ENCODE peak calls at places on chromosomes 11 and 22, in ten cellular contexts. One of them, this sample, is unnamed. For H3K4me1, the result is how much of the 10 kb centered on the place peaks cover.

GRCh38 chr11:134560566-134561347 is 148.7 kb upstream of the B3GAT1 start:
- DNase-seq in spleen: peak
- DNase-seq in mucosa of descending colon: no peak
- DNase-seq in A673: no peak
- DNase-seq in adipocyte: no peak
- DNase-seq in ovary: no peak
- DNase-seq in GM23248: no peak
- DNase-seq in foreskin keratinocyte: no peak
- DNase-seq in A549: no peak
- DNase-seq in CD8-positive, alpha-beta memory T cell: no peak
- DNase-seq in this sample: peak

GRCh38 chr11:116946414-116946813 is 109.0 kb upstream of the APOA1 start:
- DNase-seq in foreskin keratinocyte: no peak
- DNase-seq in spleen: no peak
- DNase-seq in CD8-positive, alpha-beta memory T cell: no peak
- DNase-seq in mucosa of descending colon: no peak
- DNase-seq in GM23248: no peak
- DNase-seq in adipocyte: peak
- DNase-seq in A549: peak
- DNase-seq in A673: no peak
- DNase-seq in ovary: no peak
- DNase-seq in this sample: no peak

GRCh38 chr11:75198278-75198948 is 42.2 kb upstream of the TPBGL start:
- DNase-seq in A673: no peak
- DNase-seq in foreskin keratinocyte: no peak
- DNase-seq in GM23248: no peak
- DNase-seq in A549: no peak
- DNase-seq in adipocyte: no peak
- DNase-seq in ovary: no peak
- DNase-seq in CD8-positive, alpha-beta memory T cell: no peak
- DNase-seq in mucosa of descending colon: no peak
- DNase-seq in spleen: no peak
- DNase-seq in this sample: no peak

GRCh38 chr22:23874871-23875270 is 17.2 kb downstream of the SLC2A11 start:
- DNase-seq in ovary: no peak
- DNase-seq in A673: peak
- DNase-seq in foreskin keratinocyte: no peak
- DNase-seq in A549: no peak
- DNase-seq in adipocyte: no peak
- DNase-seq in CD8-positive, alpha-beta memory T cell: no peak
- DNase-seq in GM23248: no peak
- DNase-seq in spleen: no peak
- DNase-seq in mucosa of descending colon: no peak
- DNase-seq in this sample: no peak

GRCh38 chr22:21984793-21985192 is 2.2 kb upstream of the TOP3B start:
- DNase-seq in spleen: peak
- DNase-seq in ovary: no peak
- DNase-seq in CD8-positive, alpha-beta memory T cell: no peak
- DNase-seq in foreskin keratinocyte: no peak
- DNase-seq in adipocyte: peak
- DNase-seq in GM23248: peak
- DNase-seq in mucosa of descending colon: peak
- DNase-seq in A549: peak
- DNase-seq in A673: no peak
- DNase-seq in this sample: no peak

GRCh38 chr11:100908746-100909145 is 220.9 kb downstream of the PGR start:
- DNase-seq in CD8-positive, alpha-beta memory T cell: no peak
- DNase-seq in adipocyte: peak
- DNase-seq in A673: no peak
- DNase-seq in ovary: no peak
- DNase-seq in GM23248: peak
- DNase-seq in spleen: no peak
- DNase-seq in foreskin keratinocyte: no peak
- DNase-seq in mucosa of descending colon: no peak
- DNase-seq in A549: no peak
- DNase-seq in this sample: no peak

GRCh38 chr11:76640540-76640939 is 30.0 kb downstream of the LRRC32 start:
- DNase-seq in mucosa of descending colon: no peak
- DNase-seq in CD8-positive, alpha-beta memory T cell: no peak
- DNase-seq in GM23248: no peak
- DNase-seq in A549: no peak
- DNase-seq in spleen: no peak
- DNase-seq in foreskin keratinocyte: no peak
- DNase-seq in adipocyte: no peak
- DNase-seq in A673: no peak
- DNase-seq in ovary: peak
- DNase-seq in this sample: no peak

GRCh38 chr22:20395181-20395896 is 1.4 kb downstream of the ZNF74 start:
- DNase-seq in A673: no peak
- DNase-seq in mucosa of descending colon: no peak
- DNase-seq in CD8-positive, alpha-beta memory T cell: no peak
- DNase-seq in ovary: no peak
- DNase-seq in A549: no peak
- DNase-seq in spleen: no peak
- DNase-seq in foreskin keratinocyte: no peak
- DNase-seq in GM23248: no peak
- DNase-seq in adipocyte: no peak
- DNase-seq in this sample: no peak

GRCh38 chr22:48605856-48606255 is 1221.8 kb downstream of the BRD1 start:
- DNase-seq in CD8-positive, alpha-beta memory T cell: no peak
- DNase-seq in foreskin keratinocyte: no peak
- DNase-seq in GM23248: no peak
- DNase-seq in spleen: no peak
- DNase-seq in mucosa of descending colon: no peak
- DNase-seq in A673: no peak
- DNase-seq in adipocyte: no peak
- DNase-seq in A549: peak
- DNase-seq in ovary: peak
- DNase-seq in this sample: no peak

GRCh38 chr22:48491451-48491941 is 1336.2 kb downstream of the BRD1 start:
- DNase-seq in ovary: no peak
- DNase-seq in A673: peak
- DNase-seq in spleen: peak
- DNase-seq in foreskin keratinocyte: no peak
- DNase-seq in adipocyte: peak
- DNase-seq in GM23248: peak
- DNase-seq in mucosa of descending colon: no peak
- DNase-seq in A549: peak
- DNase-seq in CD8-positive, alpha-beta memory T cell: no peak
- DNase-seq in this sample: no peak

GRCh38 chr11:119340335-119341221 is at the start of gene C1QTNF5:
- DNase-seq in adipocyte: peak
- DNase-seq in A673: no peak
- DNase-seq in CD8-positive, alpha-beta memory T cell: no peak
- DNase-seq in foreskin keratinocyte: no peak
- DNase-seq in GM23248: peak
- DNase-seq in A549: no peak
- DNase-seq in mucosa of descending colon: peak
- DNase-seq in ovary: peak
- DNase-seq in spleen: peak
- DNase-seq in this sample: peak

DNA sequence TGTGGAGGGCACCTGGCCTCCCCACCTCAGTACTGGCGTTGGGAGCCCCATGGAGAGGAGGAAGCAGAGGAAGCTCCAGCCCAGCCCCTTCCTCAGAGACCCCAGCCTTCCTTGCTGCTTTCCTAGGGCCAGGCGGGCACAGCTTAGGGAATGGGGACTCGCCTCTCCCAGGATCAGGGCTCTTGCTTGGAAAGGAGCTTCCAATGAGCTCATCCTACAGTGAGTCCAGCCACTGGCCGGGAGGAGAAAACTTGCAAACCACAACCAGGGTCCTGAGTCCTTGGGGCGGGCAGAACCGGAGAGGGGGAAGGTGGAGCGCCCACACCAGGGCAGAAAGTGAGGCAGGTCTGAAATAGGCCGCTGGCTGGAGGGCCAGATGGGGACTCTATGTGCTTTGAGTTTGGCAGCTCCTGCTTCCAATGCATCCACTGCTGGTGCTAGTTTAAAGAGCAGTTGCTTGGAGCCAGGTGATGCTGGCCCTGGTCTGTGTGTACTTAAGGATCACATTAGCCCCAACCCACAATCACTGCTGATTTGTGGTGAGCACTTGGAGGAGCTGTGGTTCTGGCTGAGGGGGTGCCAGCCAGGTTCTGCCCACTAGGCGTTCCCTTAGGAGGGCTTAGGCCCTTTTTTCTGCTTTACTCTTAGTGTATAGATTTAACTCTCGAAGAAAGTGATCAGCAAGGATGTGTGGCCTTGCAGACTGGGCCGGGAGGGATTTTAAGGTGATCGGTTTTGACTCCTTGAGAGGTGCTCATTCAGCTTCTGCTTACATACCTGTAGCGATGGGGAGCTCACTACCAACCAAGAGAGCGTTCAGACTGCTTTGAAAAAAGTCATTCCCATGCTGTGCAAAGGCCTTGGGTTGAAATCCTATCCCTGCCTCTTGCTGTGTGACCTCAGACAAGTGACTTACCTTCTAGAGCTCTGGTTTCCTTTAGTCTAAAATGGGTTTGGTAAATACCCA is 81.9 kb downstream of the TP53I11 start:
- DNase-seq in foreskin keratinocyte: no peak
- DNase-seq in CD8-positive, alpha-beta memory T cell: no peak
- DNase-seq in spleen: no peak
- DNase-seq in A673: no peak
- DNase-seq in ovary: no peak
- DNase-seq in A549: no peak
- DNase-seq in mucosa of descending colon: no peak
- DNase-seq in adipocyte: no peak
- DNase-seq in GM23248: no peak
- DNase-seq in this sample: no peak
- H3K4me1 ChIP-seq in foreskin keratinocyte: under half
- H3K4me1 ChIP-seq in CD8-positive, alpha-beta memory T cell: under half
- H3K4me1 ChIP-seq in spleen: under half
- H3K4me1 ChIP-seq in A673: under half
- H3K4me1 ChIP-seq in ovary: under half
- H3K4me1 ChIP-seq in A549: under half
- H3K4me1 ChIP-seq in mucosa of descending colon: under half
- H3K4me1 ChIP-seq in adipocyte: under half
- H3K4me1 ChIP-seq in GM23248: under half
- H3K4me1 ChIP-seq in this sample: under half

GRCh38 chr11:33017478-33017877 is 1.8 kb downstream of the DEPDC7 start:
- DNase-seq in adipocyte: no peak
- DNase-seq in A549: no peak
- DNase-seq in spleen: no peak
- DNase-seq in GM23248: no peak
- DNase-seq in mucosa of descending colon: no peak
- DNase-seq in CD8-positive, alpha-beta memory T cell: no peak
- DNase-seq in ovary: no peak
- DNase-seq in A673: no peak
- DNase-seq in foreskin keratinocyte: no peak
- DNase-seq in this sample: no peak

GRCh38 chr11:33016654-33017053 is 976 bp downstream of the DEPDC7 start:
- DNase-seq in adipocyte: no peak
- DNase-seq in A673: no peak
- DNase-seq in mucosa of descending colon: no peak
- DNase-seq in spleen: no peak
- DNase-seq in CD8-positive, alpha-beta memory T cell: no peak
- DNase-seq in ovary: no peak
- DNase-seq in A549: no peak
- DNase-seq in foreskin keratinocyte: no peak
- DNase-seq in GM23248: peak
- DNase-seq in this sample: no peak

GRCh38 chr11:33018840-33019239 is 3.2 kb downstream of the DEPDC7 start:
- DNase-seq in adipocyte: no peak
- DNase-seq in ovary: no peak
- DNase-seq in A673: no peak
- DNase-seq in mucosa of descending colon: no peak
- DNase-seq in CD8-positive, alpha-beta memory T cell: no peak
- DNase-seq in GM23248: no peak
- DNase-seq in spleen: no peak
- DNase-seq in foreskin keratinocyte: no peak
- DNase-seq in A549: no peak
- DNase-seq in this sample: no peak

GRCh38 chr11:33015621-33016551 is at the start of gene DEPDC7:
- DNase-seq in spleen: peak
- DNase-seq in CD8-positive, alpha-beta memory T cell: peak
- DNase-seq in A673: peak
- DNase-seq in adipocyte: peak
- DNase-seq in foreskin keratinocyte: peak
- DNase-seq in GM23248: peak
- DNase-seq in mucosa of descending colon: peak
- DNase-seq in A549: peak
- DNase-seq in ovary: peak
- DNase-seq in this sample: peak

GRCh38 chr11:33018005-33018404 is 2.3 kb downstream of the DEPDC7 start:
- DNase-seq in A549: no peak
- DNase-seq in CD8-positive, alpha-beta memory T cell: no peak
- DNase-seq in ovary: no peak
- DNase-seq in foreskin keratinocyte: no peak
- DNase-seq in A673: no peak
- DNase-seq in adipocyte: no peak
- DNase-seq in GM23248: no peak
- DNase-seq in mucosa of descending colon: no peak
- DNase-seq in spleen: no peak
- DNase-seq in this sample: no peak
- H3K4me1 ChIP-seq in A549: under half
- H3K4me1 ChIP-seq in CD8-positive, alpha-beta memory T cell: under half
- H3K4me1 ChIP-seq in ovary: under half
- H3K4me1 ChIP-seq in foreskin keratinocyte: under half
- H3K4me1 ChIP-seq in A673: under half
- H3K4me1 ChIP-seq in adipocyte: under half
- H3K4me1 ChIP-seq in GM23248: under half
- H3K4me1 ChIP-seq in mucosa of descending colon: under half
- H3K4me1 ChIP-seq in spleen: under half
- H3K4me1 ChIP-seq in this sample: under half

GRCh38 chr11:128837627-128838026 is 29.5 kb downstream of the KCNJ1 start:
- DNase-seq in adipocyte: no peak
- DNase-seq in A549: no peak
- DNase-seq in foreskin keratinocyte: no peak
- DNase-seq in spleen: peak
- DNase-seq in mucosa of descending colon: no peak
- DNase-seq in A673: no peak
- DNase-seq in GM23248: no peak
- DNase-seq in CD8-positive, alpha-beta memory T cell: no peak
- DNase-seq in ovary: no peak
- DNase-seq in this sample: no peak
- H3K4me1 ChIP-seq in adipocyte: under half
- H3K4me1 ChIP-seq in A549: under half
- H3K4me1 ChIP-seq in foreskin keratinocyte: under half
- H3K4me1 ChIP-seq in spleen: half or more
- H3K4me1 ChIP-seq in mucosa of descending colon: under half
- H3K4me1 ChIP-seq in A673: under half
- H3K4me1 ChIP-seq in GM23248: under half
- H3K4me1 ChIP-seq in CD8-positive, alpha-beta memory T cell: under half
- H3K4me1 ChIP-seq in ovary: under half
- H3K4me1 ChIP-seq in this sample: under half

DNA sequence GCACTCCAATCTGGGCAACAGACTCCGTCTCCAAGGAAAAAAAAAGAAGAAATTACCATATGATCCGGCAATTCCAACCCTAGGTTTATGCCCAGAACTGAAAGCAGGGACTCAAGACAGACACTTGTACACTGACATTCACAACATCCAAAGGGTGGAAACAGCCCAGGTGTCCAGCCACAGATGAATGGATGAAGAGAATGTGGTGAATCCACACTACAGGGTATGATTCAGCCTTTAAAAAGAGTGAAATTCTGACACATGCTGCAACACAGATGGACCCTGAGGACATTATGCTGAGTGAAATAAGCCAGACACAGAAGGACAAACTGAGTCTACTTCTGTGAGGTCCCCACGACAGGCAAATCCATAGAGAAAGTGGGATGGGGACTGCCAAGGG is 43.9 kb downstream of the SGSM3 start:
- DNase-seq in GM23248: peak
- DNase-seq in CD8-positive, alpha-beta memory T cell: no peak
- DNase-seq in A549: no peak
- DNase-seq in mucosa of descending colon: no peak
- DNase-seq in adipocyte: no peak
- DNase-seq in A673: no peak
- DNase-seq in foreskin keratinocyte: peak
- DNase-seq in ovary: no peak
- DNase-seq in spleen: peak
- DNase-seq in this sample: no peak
- H3K4me1 ChIP-seq in GM23248: under half
- H3K4me1 ChIP-seq in CD8-positive, alpha-beta memory T cell: under half
- H3K4me1 ChIP-seq in A549: under half
- H3K4me1 ChIP-seq in mucosa of descending colon: under half
- H3K4me1 ChIP-seq in adipocyte: under half
- H3K4me1 ChIP-seq in A673: under half
- H3K4me1 ChIP-seq in foreskin keratinocyte: under half
- H3K4me1 ChIP-seq in ovary: under half
- H3K4me1 ChIP-seq in spleen: half or more
- H3K4me1 ChIP-seq in this sample: under half